ENCODE peak calls at places on chromosomes 4 and X, in four cellular contexts. F is HCT116, M is fibroblast of the aortic adventitia, D is AG10803. I is an unnamed sample.

GRCh38 chrX:151396042-151396826 is 772 bp upstream of the VMA21 start:
- DNase-seq in F (no peak), M (peak; percentile 69), D (peak; percentile 74), I (peak; percentile 22)

GRCh38 chr4:147289181-147289580 is 191.7 kb upstream of the EDNRA start:
- DNase-seq in F (no peak), M (no peak), D (no peak), I (no peak)

GRCh38 chr4:175273995-175274753 is 356.0 kb downstream of the ADAM29 start:
- DNase-seq in F (no peak), M (peak; percentile 53), D (peak; percentile 44), I (no peak)

GRCh38 chrX:152897216-152898144 is at the start of gene ZNF185:
- DNase-seq in F (no peak), M (no peak), D (no peak), I (no peak)

GRCh38 chr4:158193171-158193749 is 17.0 kb upstream of the TMEM144 start:
- DNase-seq in F (peak; percentile 40), M (peak; percentile 32), D (peak; percentile 20), I (no peak)

GRCh38 chr4:56671860-56672259 is 9.2 kb downstream of the HOPX start:
- DNase-seq in F (no peak), M (no peak), D (no peak), I (no peak)

GRCh38 chr4:128525939-128526630 is 238.5 kb upstream of the PGRMC2 start:
- DNase-seq in F (no peak), M (peak; percentile 66), D (peak; percentile 68), I (no peak)

GRCh38 chrX:131262738-131263679 is 26.1 kb downstream of the IGSF1 start:
- DNase-seq in F (peak; percentile 16), M (no peak), D (no peak), I (no peak)

GRCh38 chrX:18873189-18873791 is 110.6 kb downstream of the PHKA2 start:
- DNase-seq in F (peak; percentile 8), M (peak; percentile 75), D (peak; percentile 56), I (no peak)

GRCh38 chr4:98967916-98968315 is 27.6 kb upstream of the METAP1 start:
- DNase-seq in F (no peak), M (no peak), D (no peak), I (no peak)

GRCh38 chr4:13526658-13527057 is 17.6 kb downstream of the NKX3-2 start:
- DNase-seq in F (no peak), M (no peak), D (no peak), I (no peak)

GRCh38 chr4:162911349-162911748 is 255.3 kb downstream of the NAF1 start:
- DNase-seq in F (no peak), M (no peak), D (no peak), I (no peak)

GRCh38 chr4:81723927-81724587 is 252.3 kb upstream of the RASGEF1B start:
- DNase-seq in F (no peak), M (peak; percentile 5), D (no peak), I (no peak)

GRCh38 chrX:100674705-100675104 is 30.7 kb downstream of the SRPX2 start:
- DNase-seq in F (no peak), M (no peak), D (no peak), I (no peak)

GRCh38 chr4:48799157-48799556 is 19.1 kb upstream of the FRYL start:
- DNase-seq in F (no peak), M (peak; percentile 4), D (no peak), I (no peak)

GRCh38 chr4:77959566-77960338 is 97.1 kb downstream of the MRPL1 start:
- DNase-seq in F (peak; percentile 51), M (peak; percentile 83), D (peak; percentile 67), I (peak; percentile 31)

GRCh38 chrX:13087322-13088154 is 43.1 kb upstream of the FAM9C start:
- DNase-seq in F (no peak), M (peak; percentile 31), D (peak; percentile 57), I (peak; percentile 61)

GRCh38 chr4:56656346-56656643 is 24.8 kb downstream of the HOPX start:
- DNase-seq in F (no peak), M (no peak), D (no peak), I (peak; percentile 48)

GRCh38 chr4:62531731-62532130 is 1331.6 kb downstream of the ADGRL3 start:
- DNase-seq in F (no peak), M (no peak), D (no peak), I (no peak)

GRCh38 chr4:8260656-8261111 is 8.9 kb upstream of the HTRA3 start:
- DNase-seq in F (no peak), M (peak; percentile 70), D (peak; percentile 85), I (no peak)

GRCh38 chrX:150365953-150366911 is 3.1 kb downstream of the MAMLD1 start:
- DNase-seq in F (no peak), M (peak; percentile 51), D (peak; percentile 38), I (no peak)

GRCh38 chr4:40299704-40300336 is 35.3 kb upstream of the CHRNA9 start:
- DNase-seq in F (no peak), M (no peak), D (no peak), I (no peak)

GRCh38 chr4:25536577-25537325 is 118.9 kb upstream of the SLC34A2 start:
- DNase-seq in F (no peak), M (no peak), D (no peak), I (no peak)

GRCh38 chr4:67861513-67861912 is 22.3 kb downstream of the TMPRSS11D start:
- DNase-seq in F (no peak), M (no peak), D (no peak), I (no peak)

GRCh38 chr4:5755679-5756078 is 44.7 kb downstream of the EVC start:
- DNase-seq in F (no peak), M (no peak), D (no peak), I (no peak)

GRCh38 chrX:86806786-86807185 is 658.5 kb downstream of the DACH2 start:
- DNase-seq in F (no peak), M (no peak), D (no peak), I (peak; percentile 6)

GRCh38 chr4:3193531-3194203 is 55.3 kb upstream of the MSANTD1 start:
- DNase-seq in F (peak; percentile 2), M (peak; percentile 27), D (no peak), I (no peak)

GRCh38 chr4:85569730-85570299 is 94.9 kb downstream of the ARHGAP24 start:
- DNase-seq in F (no peak), M (no peak), D (no peak), I (peak; percentile 20)

GRCh38 chr4:87865288-87865687 is 32.5 kb downstream of the MEPE start:
- DNase-seq in F (no peak), M (peak; percentile 58), D (no peak), I (no peak)

GRCh38 chr4:14809203-14809602 is 193.1 kb upstream of the CPEB2 start:
- DNase-seq in F (no peak), M (no peak), D (no peak), I (no peak)

GRCh38 chr4:110620352-110621327 is 2.2 kb downstream of the PITX2 start:
- DNase-seq in F (no peak), M (no peak), D (no peak), I (no peak)

GRCh38 chr4:38663801-38664703 is at the start of gene KLF3:
- DNase-seq in F (peak; percentile 52), M (peak; percentile 92), D (peak; percentile 93), I (peak; percentile 85)

GRCh38 chr4:119656342-119656741 is 27.7 kb upstream of the PDE5A start:
- DNase-seq in F (no peak), M (no peak), D (no peak), I (no peak)